ENCODE peak calls at places on chromosomes 11 and 22, in nine cellular contexts. One of them, this sample, is unnamed.

GRCh38 chr22:19525666-19526065 is 1.5 kb upstream of the CLDN5 start:
- DNase-seq in GM04504: no peak
- DNase-seq in activated CD4-positive, CD25-positive, alpha-beta regulatory T cell: no peak
- DNase-seq in NCI-H774: no peak
- DNase-seq in uterus: no peak
- DNase-seq in activated B cell treated with CpG ODN at 0.5 μM for 24 hours: no peak
- DNase-seq in T1000: no peak
- DNase-seq in stimulated activated CD4-positive, alpha-beta T cell treated with anti-CD3 and anti-CD28 coated beads, Interleukin-1b, Interleukin-23, amount 100 ng/mL, for 1 hour: no peak
- DNase-seq in activated effector memory CD4-positive, alpha-beta T cell treated with Interleukin-2 at 50 U/mL for 16 hours: no peak
- DNase-seq in this sample: no peak

GRCh38 chr22:44436656-44437492 is 61.2 kb downstream of the RTL6 start:
- DNase-seq in GM04504: no peak
- DNase-seq in activated CD4-positive, CD25-positive, alpha-beta regulatory T cell: no peak
- DNase-seq in NCI-H774: no peak
- DNase-seq in uterus: no peak
- DNase-seq in activated B cell treated with CpG ODN at 0.5 μM for 24 hours: no peak
- DNase-seq in T1000: no peak
- DNase-seq in stimulated activated CD4-positive, alpha-beta T cell treated with anti-CD3 and anti-CD28 coated beads, Interleukin-1b, Interleukin-23, amount 100 ng/mL, for 1 hour: no peak
- DNase-seq in activated effector memory CD4-positive, alpha-beta T cell treated with Interleukin-2 at 50 U/mL for 16 hours: no peak
- DNase-seq in this sample: no peak

GRCh38 chr11:61361686-61362541 is at the start of the genes CYB561A3 and TMEM138:
- DNase-seq in GM04504: peak; percentile 82
- DNase-seq in activated CD4-positive, CD25-positive, alpha-beta regulatory T cell: peak; percentile 79
- DNase-seq in NCI-H774: peak; percentile 95
- DNase-seq in uterus: peak; percentile 92
- DNase-seq in activated B cell treated with CpG ODN at 0.5 μM for 24 hours: peak; percentile 84
- DNase-seq in T1000: peak; percentile 86
- DNase-seq in stimulated activated CD4-positive, alpha-beta T cell treated with anti-CD3 and anti-CD28 coated beads, Interleukin-1b, Interleukin-23, amount 100 ng/mL, for 1 hour: peak; percentile 76
- DNase-seq in activated effector memory CD4-positive, alpha-beta T cell treated with Interleukin-2 at 50 U/mL for 16 hours: peak; percentile 81
- DNase-seq in this sample: peak; percentile 94

GRCh38 chr22:19438286-19438685 is 5.9 kb downstream of the MRPL40 start:
- DNase-seq in GM04504: no peak
- DNase-seq in activated CD4-positive, CD25-positive, alpha-beta regulatory T cell: no peak
- DNase-seq in NCI-H774: no peak
- DNase-seq in uterus: no peak
- DNase-seq in activated B cell treated with CpG ODN at 0.5 μM for 24 hours: no peak
- DNase-seq in T1000: no peak
- DNase-seq in stimulated activated CD4-positive, alpha-beta T cell treated with anti-CD3 and anti-CD28 coated beads, Interleukin-1b, Interleukin-23, amount 100 ng/mL, for 1 hour: no peak
- DNase-seq in activated effector memory CD4-positive, alpha-beta T cell treated with Interleukin-2 at 50 U/mL for 16 hours: no peak
- DNase-seq in this sample: no peak

GRCh38 chr11:32435511-32435946 is at the start of gene WT1:
- DNase-seq in GM04504: no peak
- DNase-seq in activated CD4-positive, CD25-positive, alpha-beta regulatory T cell: no peak
- DNase-seq in NCI-H774: no peak
- DNase-seq in uterus: peak; percentile 91
- DNase-seq in activated B cell treated with CpG ODN at 0.5 μM for 24 hours: no peak
- DNase-seq in T1000: no peak
- DNase-seq in stimulated activated CD4-positive, alpha-beta T cell treated with anti-CD3 and anti-CD28 coated beads, Interleukin-1b, Interleukin-23, amount 100 ng/mL, for 1 hour: no peak
- DNase-seq in activated effector memory CD4-positive, alpha-beta T cell treated with Interleukin-2 at 50 U/mL for 16 hours: no peak
- DNase-seq in this sample: no peak

GRCh38 chr11:20658135-20658534 is 11.3 kb upstream of the NELL1 start:
- DNase-seq in GM04504: no peak
- DNase-seq in activated CD4-positive, CD25-positive, alpha-beta regulatory T cell: no peak
- DNase-seq in NCI-H774: no peak
- DNase-seq in uterus: no peak
- DNase-seq in activated B cell treated with CpG ODN at 0.5 μM for 24 hours: no peak
- DNase-seq in T1000: no peak
- DNase-seq in stimulated activated CD4-positive, alpha-beta T cell treated with anti-CD3 and anti-CD28 coated beads, Interleukin-1b, Interleukin-23, amount 100 ng/mL, for 1 hour: no peak
- DNase-seq in activated effector memory CD4-positive, alpha-beta T cell treated with Interleukin-2 at 50 U/mL for 16 hours: no peak
- DNase-seq in this sample: no peak

GRCh38 chr22:31062566-31063230 is 18.4 kb upstream of the SMTN start:
- DNase-seq in GM04504: no peak
- DNase-seq in activated CD4-positive, CD25-positive, alpha-beta regulatory T cell: no peak
- DNase-seq in NCI-H774: no peak
- DNase-seq in uterus: no peak
- DNase-seq in activated B cell treated with CpG ODN at 0.5 μM for 24 hours: no peak
- DNase-seq in T1000: no peak
- DNase-seq in stimulated activated CD4-positive, alpha-beta T cell treated with anti-CD3 and anti-CD28 coated beads, Interleukin-1b, Interleukin-23, amount 100 ng/mL, for 1 hour: no peak
- DNase-seq in activated effector memory CD4-positive, alpha-beta T cell treated with Interleukin-2 at 50 U/mL for 16 hours: no peak
- DNase-seq in this sample: no peak

GRCh38 chr11:41461057-41461681 is 1.7 kb upstream of the LRRC4C start:
- DNase-seq in GM04504: no peak
- DNase-seq in activated CD4-positive, CD25-positive, alpha-beta regulatory T cell: no peak
- DNase-seq in NCI-H774: peak; percentile 3
- DNase-seq in uterus: no peak
- DNase-seq in activated B cell treated with CpG ODN at 0.5 μM for 24 hours: no peak
- DNase-seq in T1000: no peak
- DNase-seq in stimulated activated CD4-positive, alpha-beta T cell treated with anti-CD3 and anti-CD28 coated beads, Interleukin-1b, Interleukin-23, amount 100 ng/mL, for 1 hour: no peak
- DNase-seq in activated effector memory CD4-positive, alpha-beta T cell treated with Interleukin-2 at 50 U/mL for 16 hours: no peak
- DNase-seq in this sample: peak; percentile 46

GRCh38 chr11:1827095-1827797 is 7.5 kb upstream of the SYT8 start:
- DNase-seq in GM04504: peak; percentile 46
- DNase-seq in activated CD4-positive, CD25-positive, alpha-beta regulatory T cell: no peak
- DNase-seq in NCI-H774: peak; percentile 58
- DNase-seq in uterus: no peak
- DNase-seq in activated B cell treated with CpG ODN at 0.5 μM for 24 hours: no peak
- DNase-seq in T1000: no peak
- DNase-seq in stimulated activated CD4-positive, alpha-beta T cell treated with anti-CD3 and anti-CD28 coated beads, Interleukin-1b, Interleukin-23, amount 100 ng/mL, for 1 hour: no peak
- DNase-seq in activated effector memory CD4-positive, alpha-beta T cell treated with Interleukin-2 at 50 U/mL for 16 hours: no peak
- DNase-seq in this sample: peak; percentile 93

GRCh38 chr11:114261791-114262190 is 34.4 kb upstream of the NNMT start:
- DNase-seq in GM04504: no peak
- DNase-seq in activated CD4-positive, CD25-positive, alpha-beta regulatory T cell: no peak
- DNase-seq in NCI-H774: no peak
- DNase-seq in uterus: no peak
- DNase-seq in activated B cell treated with CpG ODN at 0.5 μM for 24 hours: no peak
- DNase-seq in T1000: no peak
- DNase-seq in stimulated activated CD4-positive, alpha-beta T cell treated with anti-CD3 and anti-CD28 coated beads, Interleukin-1b, Interleukin-23, amount 100 ng/mL, for 1 hour: no peak
- DNase-seq in activated effector memory CD4-positive, alpha-beta T cell treated with Interleukin-2 at 50 U/mL for 16 hours: no peak
- DNase-seq in this sample: no peak

GRCh38 chr11:131985769-131986393 is 615.5 kb downstream of the NTM start:
- DNase-seq in GM04504: no peak
- DNase-seq in activated CD4-positive, CD25-positive, alpha-beta regulatory T cell: no peak
- DNase-seq in NCI-H774: no peak
- DNase-seq in uterus: no peak
- DNase-seq in activated B cell treated with CpG ODN at 0.5 μM for 24 hours: no peak
- DNase-seq in T1000: no peak
- DNase-seq in stimulated activated CD4-positive, alpha-beta T cell treated with anti-CD3 and anti-CD28 coated beads, Interleukin-1b, Interleukin-23, amount 100 ng/mL, for 1 hour: no peak
- DNase-seq in activated effector memory CD4-positive, alpha-beta T cell treated with Interleukin-2 at 50 U/mL for 16 hours: no peak
- DNase-seq in this sample: no peak

GRCh38 chr11:120334894-120335462 is 1.2 kb upstream of the ARHGEF12 start:
- DNase-seq in GM04504: no peak
- DNase-seq in activated CD4-positive, CD25-positive, alpha-beta regulatory T cell: peak; percentile 13
- DNase-seq in NCI-H774: peak; percentile 89
- DNase-seq in uterus: peak; percentile 84
- DNase-seq in activated B cell treated with CpG ODN at 0.5 μM for 24 hours: no peak
- DNase-seq in T1000: peak; percentile 20
- DNase-seq in stimulated activated CD4-positive, alpha-beta T cell treated with anti-CD3 and anti-CD28 coated beads, Interleukin-1b, Interleukin-23, amount 100 ng/mL, for 1 hour: no peak
- DNase-seq in activated effector memory CD4-positive, alpha-beta T cell treated with Interleukin-2 at 50 U/mL for 16 hours: no peak
- DNase-seq in this sample: peak; percentile 81

This sample was measured in NCI-H1105.